ENCODE peak calls at places on chromosomes 1 and 21, in four cellular contexts. G, P, D and H are unnamed samples.

GRCh38 chr1:212791261-212791675 is 309 bp downstream of the NSL1 start:
- DNase-seq in G (no peak), P (no peak), D (no peak), H (peak; percentile 26)

GRCh38 chr1:181099152-181100014 is 10.9 kb downstream of the IER5 start:
- DNase-seq in G (peak; percentile 46), P (peak; percentile 73), D (no peak), H (no peak)

GRCh38 chr1:95117207-95118018 is at the start of gene TLCD4:
- DNase-seq in G (no peak), P (peak; percentile 57), D (no peak), H (peak; percentile 23)

GRCh38 chr1:30868833-30869435 is 39.6 kb downstream of the SDC3 start:
- DNase-seq in G (no peak), P (peak; percentile 76), D (no peak), H (peak; percentile 36)

GRCh38 chr1:245585252-245585959 is 430.6 kb downstream of the KIF26B start:
- DNase-seq in G (no peak), P (no peak), D (peak; percentile 96), H (no peak)

GRCh38 chr1:84096121-84096635 is 47.9 kb upstream of the PRKACB start:
- DNase-seq in G (no peak), P (no peak), D (no peak), H (no peak)

GRCh38 chr1:8122477-8123407 is 96.6 kb upstream of the ERRFI1 start:
- DNase-seq in G (no peak), P (no peak), D (peak; percentile 79), H (no peak)

GRCh38 chr1:175757381-175758015 is 14.1 kb upstream of the TNR start:
- DNase-seq in G (peak; percentile 1), P (peak; percentile 50), D (no peak), H (peak; percentile 59)

GRCh38 chr21:44927587-44928461 is 7.1 kb upstream of the ITGB2 start:
- DNase-seq in G (peak; percentile 85), P (peak; percentile 82), D (peak; percentile 66), H (no peak)

GRCh38 chr1:197178998-197179397 is 32.5 kb upstream of the ASPM start:
- DNase-seq in G (no peak), P (no peak), D (peak; percentile 62), H (no peak)

GRCh38 chr1:4573521-4573920 is 80.9 kb upstream of the AJAP1 start:
- DNase-seq in G (no peak), P (no peak), D (no peak), H (no peak)

GRCh38 chr1:49416758-49417157 is 607.0 kb downstream of the AGBL4 start:
- DNase-seq in G (no peak), P (no peak), D (no peak), H (no peak)

GRCh38 chr1:171221665-171222591 is 26.4 kb upstream of the FMO1 start:
- DNase-seq in G (no peak), P (no peak), D (peak; percentile 34), H (no peak)

GRCh38 chr21:35984654-35985366 is 75.5 kb downstream of the SETD4 start:
- DNase-seq in G (no peak), P (no peak), D (no peak), H (no peak)

GRCh38 chr1:11531314-11531870 is 52.4 kb downstream of the DISP3 start:
- DNase-seq in G (no peak), P (no peak), D (no peak), H (no peak)

GRCh38 chr1:16163882-16164820 is 8.3 kb upstream of the EPHA2 start:
- DNase-seq in G (no peak), P (no peak), D (peak; percentile 94), H (no peak)

GRCh38 chr1:59520194-59520593 is 223.3 kb downstream of the FGGY start:
- DNase-seq in G (no peak), P (no peak), D (no peak), H (no peak)

GRCh38 chr1:82449671-82450070 is 648.9 kb downstream of the ADGRL2 start:
- DNase-seq in G (no peak), P (no peak), D (no peak), H (no peak)

GRCh38 chr1:98870959-98871903 is 133.4 kb downstream of the PLPPR5 start:
- DNase-seq in G (no peak), P (peak; percentile 51), D (peak; percentile 18), H (peak; percentile 27)

GRCh38 chr1:156726549-156727226 is 1.6 kb upstream of the METTL25B start:
- DNase-seq in G (no peak), P (peak; percentile 82), D (peak; percentile 63), H (peak; percentile 47)

GRCh38 chr1:30111431-30111830 is 612.0 kb downstream of the MATN1 start:
- DNase-seq in G (no peak), P (peak; percentile 49), D (peak; percentile 49), H (no peak)

GRCh38 chr1:58964880-58965279 is 181.0 kb upstream of the JUN start:
- DNase-seq in G (no peak), P (no peak), D (no peak), H (no peak)

GRCh38 chr1:217953330-217953729 is 322.2 kb downstream of the SPATA17 start:
- DNase-seq in G (no peak), P (no peak), D (no peak), H (no peak)

GRCh38 chr1:109425902-109426277 is 358 bp downstream of the PSMA5 start:
- DNase-seq in G (peak; percentile 53), P (peak; percentile 86), D (peak; percentile 30), H (no peak)

GRCh38 chr1:11802973-11803885 is 2.5 kb downstream of the MTHFR start:
- DNase-seq in G (peak; percentile 28), P (peak; percentile 85), D (peak; percentile 82), H (peak; percentile 72)

GRCh38 chr1:168485048-168485447 is 58.7 kb downstream of the XCL2 start:
- DNase-seq in G (no peak), P (no peak), D (no peak), H (no peak)

GRCh38 chr1:95551201-95551600 is 317.2 kb downstream of the RWDD3 start:
- DNase-seq in G (no peak), P (no peak), D (no peak), H (no peak)

GRCh38 chr1:75136158-75136815 is 2.1 kb downstream of the LHX8 start:
- DNase-seq in G (no peak), P (no peak), D (no peak), H (no peak)

GRCh38 chr1:18949689-18950414 is 6.6 kb downstream of the IFFO2 start:
- DNase-seq in G (no peak), P (no peak), D (no peak), H (peak; percentile 46)

GRCh38 chr1:52595061-52595460 is 7.1 kb upstream of the GPX7 start:
- DNase-seq in G (no peak), P (no peak), D (no peak), H (no peak)

GRCh38 chr1:221734187-221734586 is 7.7 kb downstream of the DUSP10 start:
- DNase-seq in G (no peak), P (no peak), D (no peak), H (no peak)

GRCh38 chr1:230171337-230172015 is 104.4 kb downstream of the GALNT2 start:
- DNase-seq in G (no peak), P (no peak), D (no peak), H (no peak)

GRCh38 chr1:42219627-42220026 is 55.1 kb upstream of the GUCA2A start:
- DNase-seq in G (no peak), P (no peak), D (no peak), H (no peak)

GRCh38 chr1:121517586-121518230 is 332.9 kb downstream of the SRGAP2C start:
- DNase-seq in G (no peak), P (no peak), D (no peak), H (no peak)

GRCh38 chr1:17201201-17202021 is 3.5 kb upstream of the PADI1 start:
- DNase-seq in G (no peak), P (no peak), D (no peak), H (no peak)

GRCh38 chr1:115522386-115522785 is 119.4 kb upstream of the VANGL1 start:
- DNase-seq in G (no peak), P (no peak), D (no peak), H (no peak)